ENCODE peak calls at places on chromosome 20, in six cellular contexts. G is aorta, N is ascending aorta, B is left lung, W is adrenal gland, R is right cardiac atrium. T is an unnamed sample.
A peak's percentile ranks its signal among the peaks of the same experiment; 100 is the strongest.

GRCh38 chr20:49580818-49581174 is 12.9 kb upstream of the PTGIS start:
- DNase-seq in N (no peak), W (no peak), B (no peak), G (no peak), R (no peak), T (no peak)

GRCh38 chr20:1964659-1965405 is 29.0 kb downstream of the PDYN start:
- DNase-seq in R (no peak), W (no peak), G (no peak), N (no peak), B (no peak), T (no peak)

GRCh38 chr20:48732081-48732829 is 95.5 kb downstream of the PREX1 start:
- DNase-seq in N (no peak), W (no peak), R (no peak), B (no peak), G (peak; percentile 72), T (no peak)

GRCh38 chr20:17179840-17180239 is 47.0 kb upstream of the PCSK2 start:
- DNase-seq in N (no peak), R (no peak), W (no peak), G (no peak), B (no peak), T (no peak)

GRCh38 chr20:4855097-4855496 is 133.4 kb downstream of the PRND start:
- DNase-seq in R (no peak), G (no peak), N (no peak), B (no peak), W (no peak), T (no peak)

GRCh38 chr20:19821605-19822004 is 63.5 kb downstream of the RIN2 start:
- DNase-seq in B (no peak), W (no peak), G (no peak), R (no peak), N (no peak), T (no peak)

GRCh38 chr20:49790077-49790798 is 22.4 kb upstream of the SLC9A8 start:
- DNase-seq in W (peak; percentile 67), N (no peak), R (peak; percentile 83), G (no peak), B (no peak), T (peak; percentile 57)

GRCh38 chr20:52056203-52057062 is 135.1 kb downstream of the ZFP64 start:
- DNase-seq in G (no peak), R (no peak), W (peak; percentile 56), B (no peak), N (no peak), T (no peak)

GRCh38 chr20:32240220-32240619 is 32.5 kb downstream of the POFUT1 start:
- DNase-seq in N (no peak), R (no peak), W (no peak), B (no peak), G (peak; percentile 2), T (no peak)

GRCh38 chr20:44701116-44701865 is 13.9 kb upstream of the CCN5 start:
- DNase-seq in W (no peak), B (no peak), N (no peak), G (no peak), R (peak; percentile 48), T (no peak)

GRCh38 chr20:6993016-6993415 is 225.5 kb downstream of the BMP2 start:
- DNase-seq in W (no peak), N (no peak), B (no peak), R (no peak), G (no peak), T (no peak)

GRCh38 chr20:33518071-33518470 is 28.2 kb downstream of the CBFA2T2 start:
- DNase-seq in G (no peak), N (no peak), R (no peak), W (no peak), B (no peak), T (no peak)

GRCh38 chr20:31698803-31699718 is 23.6 kb downstream of the BCL2L1 start:
- DNase-seq in B (peak; percentile 83), G (no peak), W (peak; percentile 86), N (peak; percentile 69), R (no peak), T (no peak)

GRCh38 chr20:63969851-63970713 is at the start of gene ZNF512B:
- DNase-seq in W (peak; percentile 78), N (no peak), G (peak; percentile 89), B (peak; percentile 67), R (peak; percentile 90), T (peak; percentile 71)

GRCh38 chr20:49636447-49636846 is 68.5 kb upstream of the PTGIS start:
- DNase-seq in W (peak; percentile 55), N (no peak), G (no peak), B (peak; percentile 65), R (peak; percentile 81), T (peak; percentile 80)

GRCh38 chr20:6122873-6123649 is at the start of gene FERMT1:
- DNase-seq in N (no peak), W (peak; percentile 81), G (peak; percentile 80), B (peak; percentile 56), R (peak; percentile 81), T (peak; percentile 27)

GRCh38 chr20:46439837-46440236 is 33.4 kb upstream of the ELMO2 start:
- DNase-seq in N (no peak), G (no peak), R (no peak), W (no peak), B (no peak), T (no peak)

GRCh38 chr20:45109634-45110033 is 5.3 kb downstream of the WFDC5 start:
- DNase-seq in R (no peak), N (no peak), B (no peak), G (no peak), W (no peak), T (no peak)

GRCh38 chr20:62234346-62234745 is 4.0 kb upstream of the OSBPL2 start:
- DNase-seq in W (no peak), B (no peak), R (peak; percentile 65), N (no peak), G (no peak), T (peak; percentile 49)

DNA sequence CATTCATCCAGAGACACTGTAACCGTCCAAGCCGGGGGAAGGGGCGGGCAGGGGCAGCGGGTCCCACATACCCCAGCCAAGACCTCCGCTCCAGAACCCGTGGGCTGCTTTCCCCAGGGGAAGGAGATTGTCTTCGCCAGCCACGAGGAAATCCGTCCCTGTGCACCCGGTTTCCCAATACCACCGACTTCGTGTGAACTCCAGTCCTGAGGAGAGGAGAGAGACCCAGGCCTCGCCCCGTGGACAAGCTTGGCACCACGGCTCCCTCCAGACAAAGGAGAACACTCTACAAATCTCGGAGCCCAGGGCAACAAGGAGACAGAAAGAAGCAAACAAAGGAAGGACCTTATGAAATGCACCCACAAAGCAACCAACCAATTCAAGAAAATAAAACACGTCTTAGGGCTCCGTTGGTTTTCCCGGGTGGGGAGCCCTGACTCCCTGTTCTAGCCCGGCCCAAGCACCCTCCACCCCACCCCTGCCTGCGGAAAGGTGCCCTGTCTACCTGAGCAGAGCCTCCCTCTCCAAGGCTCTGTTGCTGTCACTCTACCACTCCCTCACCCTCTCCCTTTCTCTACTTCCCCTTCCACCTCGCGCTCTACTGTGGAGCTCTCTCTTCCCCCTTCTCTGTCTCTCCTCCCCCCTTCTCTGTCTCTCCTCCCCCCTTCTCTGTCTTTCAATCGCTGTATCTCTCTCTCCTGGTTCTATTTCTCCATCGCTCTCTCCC is 1382.8 kb upstream of the DEFB115 start:
- DNase-seq in R (peak; percentile 24), W (peak; percentile 5), N (no peak), B (no peak), G (peak; percentile 62), T (no peak)
- H3K9me3 ChIP-seq in R (no peaks in the 10 kb centered on the region), W (no peaks in the 10 kb centered on the region), N (peaks cover 5% of the 10 kb centered on the region), B (peaks cover 64% of the 10 kb centered on the region), G (peaks cover 8% of the 10 kb centered on the region), T (no peaks in the 10 kb centered on the region)

DNA sequence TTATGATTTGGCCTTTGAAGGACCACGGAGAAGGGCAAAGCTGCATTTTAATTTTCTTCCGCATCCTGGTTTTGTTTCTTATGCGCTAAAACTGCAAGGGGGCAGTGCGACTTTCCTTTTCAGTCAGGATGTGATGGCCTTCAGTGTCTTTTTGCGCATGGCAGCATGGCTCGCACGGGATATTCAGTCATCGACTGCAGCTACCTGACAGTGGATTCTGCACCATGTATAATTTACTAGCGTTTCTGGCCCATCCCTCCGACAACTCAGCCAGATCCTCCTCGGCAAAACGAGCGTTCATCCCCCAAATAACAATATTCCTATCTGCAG is 2.2 kb downstream of the LAMP5 start:
- DNase-seq in R (no peak), B (no peak), W (peak; percentile 15), G (no peak), N (no peak), T (no peak)
- H3K4me3 ChIP-seq in R (no peak overlapping the region), B (peak overlapping the region; percentile 17), W (no peak overlapping the region), G (no peak overlapping the region), N (peak overlapping the region; percentile 23), T (no peak overlapping the region)

GRCh38 chr20:56178219-56178618 is 70.3 kb upstream of the MC3R start:
- DNase-seq in G (no peak), N (no peak), W (no peak), R (no peak), B (no peak), T (no peak)
- H3K9me3 ChIP-seq in G (no peaks in the 10 kb centered on the region), N (no peaks in the 10 kb centered on the region), W (no peaks in the 10 kb centered on the region), R (no peaks in the 10 kb centered on the region), B (no peaks in the 10 kb centered on the region), T (no peaks in the 10 kb centered on the region)

GRCh38 chr20:34859826-34860545 is 12.7 kb downstream of the GGT7 start:
- DNase-seq in R (no peak), N (no peak), B (no peak), G (no peak), W (no peak), T (no peak)

GRCh38 chr20:34864216-34864615 is 8.4 kb downstream of the GGT7 start:
- DNase-seq in W (no peak), N (no peak), R (no peak), B (no peak), G (no peak), T (no peak)

GRCh38 chr20:34863421-34863965 is 9.2 kb downstream of the GGT7 start:
- DNase-seq in W (no peak), R (no peak), B (no peak), G (no peak), N (no peak), T (no peak)

GRCh38 chr20:34861386-34862084 is 11.1 kb downstream of the GGT7 start:
- DNase-seq in N (no peak), G (no peak), B (no peak), R (no peak), W (no peak), T (no peak)

DNA sequence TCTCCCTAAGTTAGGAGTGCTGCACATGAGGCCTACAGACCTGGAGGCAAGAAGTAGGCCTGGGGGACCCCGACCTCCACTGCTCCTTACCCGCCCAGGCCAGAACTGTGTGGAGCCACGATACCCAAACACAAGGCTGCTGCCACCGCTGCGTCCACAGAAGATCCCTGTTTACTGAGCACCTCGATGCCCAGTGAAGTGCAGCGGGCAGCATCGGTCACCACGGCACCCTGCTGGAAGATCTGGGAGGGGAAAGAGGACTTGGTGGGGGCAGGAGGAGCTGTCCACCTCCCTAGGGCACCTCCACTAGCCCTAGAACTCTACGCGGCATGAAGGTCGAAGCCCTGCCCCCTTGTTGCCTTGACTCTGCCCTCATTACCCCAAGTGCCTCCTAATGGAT is 9.9 kb downstream of the GGT7 start:
- DNase-seq in B (no peak), W (no peak), G (no peak), N (no peak), R (no peak), T (no peak)
- H3K4me3 ChIP-seq in B (no peak overlapping the region), W (no peak overlapping the region), G (no peak overlapping the region), N (no peak overlapping the region), R (no peak overlapping the region), T (no peak overlapping the region)